ENCODE peak calls at places on chromosomes 4 and X, in four cellular contexts. M is CD8-positive, alpha-beta T cell; S is foreskin fibroblast; X is GM13976. N is an unnamed sample.

GRCh38 chr4:54230479-54231418 is 1.7 kb downstream of the PDGFRA start:
- DNase-seq in M (no peak), S (no peak), X (peak; percentile 38), N (no peak)

GRCh38 chr4:153218961-153219360 is 14.7 kb downstream of the TRIM2 start:
- DNase-seq in M (no peak), S (no peak), X (no peak), N (no peak)

GRCh38 chrX:140087865-140088264 is 122.5 kb upstream of the CXorf66 start:
- DNase-seq in M (no peak), S (no peak), X (no peak), N (no peak)

GRCh38 chrX:70436380-70436779 is 8.3 kb upstream of the DLG3 start:
- DNase-seq in M (no peak), S (no peak), X (no peak), N (no peak)

GRCh38 chrX:38341442-38341841 is 11.0 kb upstream of the OTC start:
- DNase-seq in M (no peak), S (no peak), X (no peak), N (no peak)

GRCh38 chr4:8162625-8163024 is 4.0 kb upstream of the ABLIM2 start:
- DNase-seq in M (no peak), S (no peak), X (no peak), N (no peak)

GRCh38 chrX:44951572-44952067 is 78.6 kb downstream of the KDM6A start:
- DNase-seq in M (no peak), S (no peak), X (no peak), N (no peak)

GRCh38 chrX:134528936-134529335 is 69.0 kb downstream of the HPRT1 start:
- DNase-seq in M (no peak), S (no peak), X (peak; percentile 36), N (no peak)

GRCh38 chrX:28639502-28639901 is 52.3 kb downstream of the IL1RAPL1 start:
- DNase-seq in M (no peak), S (no peak), X (no peak), N (no peak)

GRCh38 chr4:148312996-148313490 is 129.2 kb downstream of the NR3C2 start:
- DNase-seq in M (no peak), S (no peak), X (no peak), N (no peak)

GRCh38 chr4:144355809-144356757 is 215.6 kb upstream of the GYPA start:
- DNase-seq in M (no peak), S (peak; percentile 79), X (peak; percentile 15), N (no peak)

GRCh38 chr4:127601029-127601428 is 31.7 kb upstream of the INTU start:
- DNase-seq in M (no peak), S (peak; percentile 1), X (no peak), N (no peak)
- TF ChIP-seq CTCF in M (no peak), S (peak; percentile 36), X (no peak), N (peak; percentile 31)

DNA sequence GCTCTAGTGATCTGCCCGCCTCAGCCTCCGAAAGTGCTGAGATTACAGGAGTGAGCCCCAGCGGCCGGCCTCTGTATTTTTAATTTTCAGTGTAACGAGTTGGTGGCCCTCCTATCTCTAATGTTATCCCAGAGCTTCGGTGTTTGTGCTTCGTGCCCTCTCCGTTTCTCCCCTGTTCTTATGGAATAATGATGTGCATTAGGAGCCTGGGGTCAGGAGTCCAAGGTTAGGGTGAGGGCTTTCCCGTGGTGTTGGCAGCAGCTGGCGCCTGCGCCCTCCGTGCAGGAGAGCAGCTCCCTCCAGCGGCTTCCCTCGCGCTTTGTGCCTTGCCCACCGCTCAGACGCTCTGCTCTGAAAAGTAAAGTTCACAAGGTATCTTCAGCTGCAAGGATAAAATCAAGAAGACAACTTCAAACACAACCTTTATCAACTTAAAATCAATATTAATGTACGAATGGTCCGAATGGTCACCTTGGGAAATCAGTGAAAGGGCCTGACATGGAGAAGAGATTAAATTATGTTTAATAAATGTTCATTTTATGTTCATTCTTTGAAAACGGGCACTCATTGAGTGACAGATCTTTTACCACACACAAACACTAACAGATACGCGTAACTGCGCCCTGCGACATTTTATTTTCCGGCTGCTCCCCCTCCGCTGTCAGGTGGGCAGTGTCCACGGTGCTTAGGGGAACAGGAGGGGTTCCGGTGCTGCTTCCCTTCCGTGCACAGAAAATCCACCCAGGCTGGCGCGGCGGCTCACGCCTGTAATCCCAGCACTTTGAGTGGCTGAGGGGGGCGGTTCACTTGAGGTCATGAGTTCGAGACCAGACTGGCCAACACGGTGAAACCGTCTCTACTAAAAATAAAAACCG is 62.4 kb downstream of the TRAPPC11 start:
- DNase-seq in M (peak; percentile 72), S (peak; percentile 23), X (peak; percentile 67), N (no peak)
- TF ChIP-seq CTCF in M (peak; percentile 32), S (peak; percentile 48), X (peak; percentile 55), N (peak; percentile 44)

DNA sequence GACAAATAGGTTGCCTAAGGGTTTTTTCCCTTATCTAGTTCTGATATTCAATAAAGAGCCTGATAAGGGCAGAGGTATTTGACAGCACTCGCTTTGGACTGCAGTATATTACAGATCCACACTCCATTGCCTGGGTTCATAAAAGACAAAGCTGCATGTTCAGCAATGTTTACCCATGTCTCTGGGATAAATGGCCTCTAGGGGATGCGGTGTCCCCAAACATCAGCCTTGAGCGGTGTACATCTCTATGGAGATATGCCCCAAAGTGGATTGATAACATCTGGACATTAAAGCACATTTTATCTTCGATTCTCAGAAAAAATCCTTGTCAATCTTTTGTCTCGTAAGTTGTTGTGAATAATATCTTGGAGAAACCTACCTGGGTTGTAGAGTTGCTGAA is 660.8 kb upstream of the AADAT start:
- DNase-seq in M (no peak), S (no peak), X (no peak), N (no peak)
- TF ChIP-seq CTCF in M (no peak), S (no peak), X (no peak), N (no peak)

DNA sequence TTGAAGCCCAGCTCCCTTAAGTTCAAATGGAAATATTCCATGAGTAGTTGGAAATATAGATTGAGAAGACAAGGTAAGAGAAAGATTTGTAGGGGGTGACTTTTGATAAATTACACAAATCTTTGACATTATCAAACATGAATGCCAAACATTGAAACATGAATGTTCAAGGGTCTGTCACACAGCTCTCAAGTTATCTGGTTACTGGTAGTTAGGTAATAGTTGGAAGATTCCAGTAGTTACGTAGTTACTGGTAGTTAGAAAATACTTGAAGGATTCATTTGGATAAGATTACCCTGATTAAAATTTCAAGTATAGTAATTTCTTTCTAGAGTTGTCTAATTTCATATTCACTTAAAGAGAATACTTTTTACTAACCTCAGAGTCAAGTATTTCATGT is 20.7 kb downstream of the KIAA0232 start:
- DNase-seq in M (no peak), S (no peak), X (no peak), N (no peak)
- TF ChIP-seq CTCF in M (no peak), S (no peak), X (no peak), N (no peak)

DNA sequence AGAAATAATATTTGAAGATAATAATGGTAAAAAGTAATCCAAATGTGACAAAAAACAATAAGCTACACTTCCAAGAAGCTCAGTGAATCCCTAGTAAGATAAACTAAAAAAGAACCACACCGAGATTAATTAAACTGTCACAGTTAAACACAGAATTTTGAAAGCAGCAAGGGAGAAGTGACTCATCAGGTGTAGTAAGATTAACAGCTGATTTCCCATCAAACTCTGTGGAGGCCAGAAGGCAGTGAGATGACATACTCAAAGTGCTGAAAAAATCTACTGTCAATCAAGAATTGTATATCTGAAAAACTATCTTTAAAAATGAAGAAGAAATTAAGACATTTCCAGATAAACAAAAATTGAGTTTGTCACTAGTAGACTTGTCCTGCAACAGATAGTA is 35.3 kb downstream of the STK32B start:
- DNase-seq in M (no peak), S (no peak), X (no peak), N (no peak)
- TF ChIP-seq CTCF in M (no peak), S (no peak), X (no peak), N (no peak)

DNA sequence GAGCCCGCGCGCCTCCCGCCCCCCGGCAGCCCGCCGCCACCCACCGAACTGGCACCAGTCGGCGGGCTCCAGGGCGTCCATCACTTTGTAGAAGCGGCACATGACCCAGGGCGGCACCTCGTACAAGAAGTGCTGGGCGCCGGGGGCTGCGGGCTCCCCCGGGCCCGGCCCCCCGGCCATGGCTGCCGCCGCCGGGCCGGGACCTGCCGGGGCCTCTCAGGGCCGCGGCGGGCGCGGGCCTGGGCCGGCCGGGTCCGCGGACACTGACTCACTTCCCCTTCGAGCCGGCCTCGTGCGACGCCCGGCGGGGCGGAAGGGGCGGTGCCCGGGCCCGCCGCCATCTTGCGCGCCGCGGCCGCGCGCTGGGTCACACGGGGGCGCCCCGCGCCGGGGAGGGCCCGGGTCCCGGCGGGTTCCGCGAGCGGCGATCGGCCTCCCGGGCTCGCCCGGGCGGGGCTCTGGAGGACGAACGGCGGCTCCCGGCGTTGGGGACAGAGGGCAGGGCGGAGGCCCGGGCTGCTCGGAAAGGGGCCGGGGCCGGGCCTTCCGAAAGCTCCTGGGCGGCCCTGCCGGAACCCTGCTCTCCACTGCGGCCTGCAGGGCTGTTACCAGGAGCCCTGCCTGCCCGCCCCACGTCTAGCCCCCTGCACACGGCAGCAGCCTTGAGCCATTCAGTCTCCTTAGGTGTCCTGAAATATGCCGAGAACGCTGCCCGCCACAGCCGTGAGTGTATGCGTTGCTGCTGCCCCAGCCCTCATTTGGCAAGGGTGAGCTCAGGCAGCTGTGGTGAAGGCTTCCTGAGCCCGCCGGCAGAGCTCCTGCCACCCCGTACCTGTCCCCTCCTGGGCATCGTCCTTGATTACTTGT is at the start of gene IRAK1:
- DNase-seq in M (peak; percentile 70), S (peak; percentile 66), X (peak; percentile 85), N (no peak)
- TF ChIP-seq CTCF in M (no peak), S (no peak), X (no peak), N (no peak)

GRCh38 chr4:170091069-170091696 is 1.4 kb upstream of the AADAT start:
- DNase-seq in M (no peak), S (no peak), X (no peak), N (no peak)

GRCh38 chr4:170089274-170089742 is 448 bp downstream of the AADAT start:
- DNase-seq in M (no peak), S (peak; percentile 21), X (peak; percentile 11), N (no peak)

GRCh38 chr4:170090667-170091052 is 904 bp upstream of the AADAT start:
- DNase-seq in M (no peak), S (peak; percentile 3), X (no peak), N (no peak)

GRCh38 chr4:170088686-170089085 is 1.1 kb downstream of the AADAT start:
- DNase-seq in M (no peak), S (no peak), X (no peak), N (no peak)

GRCh38 chr4:170089743-170090666 is at the start of gene AADAT:
- DNase-seq in M (no peak), S (peak; percentile 71), X (peak; percentile 72), N (peak; percentile 45)
- TF ChIP-seq CTCF in M (no peak), S (peak; percentile 73), X (peak; percentile 28), N (peak; percentile 74)

GRCh38 chr4:159428975-159429692 is 326.3 kb downstream of the RAPGEF2 start:
- DNase-seq in M (no peak), S (no peak), X (no peak), N (no peak)
- TF ChIP-seq CTCF in M (no peak), S (no peak), X (no peak), N (no peak)